ENCODE peak calls at places on chromosome 14, in six cellular contexts. One of them, this sample, is unnamed.

GRCh38 chr14:68548194-68549056 is 244.4 kb downstream of the ZFP36L1 start:
- DNase-seq in osteoblast: peak
- DNase-seq in uterus: peak
- DNase-seq in GM12865: no peak
- DNase-seq in cardiac muscle cell: peak
- DNase-seq in epithelial cell of esophagus: peak
- DNase-seq in this sample: no peak

GRCh38 chr14:103801459-103801858 is 45.9 kb downstream of the PPP1R13B start:
- DNase-seq in epithelial cell of esophagus: peak
- DNase-seq in uterus: no peak
- DNase-seq in GM12865: no peak
- DNase-seq in cardiac muscle cell: peak
- DNase-seq in osteoblast: peak
- DNase-seq in this sample: no peak

GRCh38 chr14:56294125-56294524 is 175.9 kb downstream of the PELI2 start:
- DNase-seq in GM12865: peak
- DNase-seq in cardiac muscle cell: no peak
- DNase-seq in uterus: no peak
- DNase-seq in epithelial cell of esophagus: peak
- DNase-seq in osteoblast: no peak
- DNase-seq in this sample: no peak

GRCh38 chr14:103528158-103528511 is 861 bp upstream of the TRMT61A start:
- DNase-seq in osteoblast: peak
- DNase-seq in GM12865: no peak
- DNase-seq in cardiac muscle cell: peak
- DNase-seq in epithelial cell of esophagus: no peak
- DNase-seq in uterus: no peak
- DNase-seq in this sample: no peak

GRCh38 chr14:100621806-100622205 is 34.6 kb upstream of the BEGAIN start:
- DNase-seq in cardiac muscle cell: no peak
- DNase-seq in GM12865: no peak
- DNase-seq in uterus: no peak
- DNase-seq in osteoblast: no peak
- DNase-seq in epithelial cell of esophagus: no peak
- DNase-seq in this sample: no peak

GRCh38 chr14:106417224-106418049 is 891.1 kb downstream of the TMEM121 start:
- DNase-seq in osteoblast: no peak
- DNase-seq in uterus: no peak
- DNase-seq in epithelial cell of esophagus: no peak
- DNase-seq in GM12865: peak
- DNase-seq in cardiac muscle cell: no peak
- DNase-seq in this sample: peak

GRCh38 chr14:69571879-69572633 is 2.6 kb downstream of the CCDC177 start:
- DNase-seq in epithelial cell of esophagus: peak
- DNase-seq in GM12865: no peak
- DNase-seq in osteoblast: peak
- DNase-seq in uterus: no peak
- DNase-seq in cardiac muscle cell: peak
- DNase-seq in this sample: peak

GRCh38 chr14:32594766-32595165 is 265.7 kb downstream of the AKAP6 start:
- DNase-seq in osteoblast: peak
- DNase-seq in GM12865: no peak
- DNase-seq in epithelial cell of esophagus: no peak
- DNase-seq in cardiac muscle cell: peak
- DNase-seq in uterus: no peak
- DNase-seq in this sample: no peak

GRCh38 chr14:95993768-95994592 is 45.2 kb upstream of the C14orf132 start:
- DNase-seq in epithelial cell of esophagus: peak
- DNase-seq in uterus: peak
- DNase-seq in cardiac muscle cell: peak
- DNase-seq in GM12865: peak
- DNase-seq in osteoblast: peak
- DNase-seq in this sample: no peak

GRCh38 chr14:31159682-31160296 is 47.8 kb downstream of the HECTD1 start:
- DNase-seq in uterus: peak
- DNase-seq in cardiac muscle cell: no peak
- DNase-seq in osteoblast: no peak
- DNase-seq in GM12865: no peak
- DNase-seq in epithelial cell of esophagus: no peak
- DNase-seq in this sample: no peak

GRCh38 chr14:52111583-52111982 is 42.7 kb upstream of the NID2 start:
- DNase-seq in uterus: no peak
- DNase-seq in cardiac muscle cell: peak
- DNase-seq in epithelial cell of esophagus: peak
- DNase-seq in osteoblast: no peak
- DNase-seq in GM12865: no peak
- DNase-seq in this sample: no peak

GRCh38 chr14:104317500-104317805 is 179.1 kb downstream of the KIF26A start:
- DNase-seq in epithelial cell of esophagus: no peak
- DNase-seq in uterus: no peak
- DNase-seq in cardiac muscle cell: no peak
- DNase-seq in GM12865: no peak
- DNase-seq in osteoblast: no peak
- DNase-seq in this sample: no peak

GRCh38 chr14:65791551-65791981 is 379.0 kb downstream of the FUT8 start:
- DNase-seq in epithelial cell of esophagus: no peak
- DNase-seq in osteoblast: peak
- DNase-seq in uterus: no peak
- DNase-seq in GM12865: peak
- DNase-seq in cardiac muscle cell: peak
- DNase-seq in this sample: peak

GRCh38 chr14:31465113-31465512 is 7.8 kb upstream of the DTD2 start:
- DNase-seq in osteoblast: no peak
- DNase-seq in cardiac muscle cell: peak
- DNase-seq in GM12865: no peak
- DNase-seq in uterus: no peak
- DNase-seq in epithelial cell of esophagus: no peak
- DNase-seq in this sample: no peak

GRCh38 chr14:63388766-63389431 is 70.2 kb upstream of the GPHB5 start:
- DNase-seq in uterus: peak
- DNase-seq in osteoblast: peak
- DNase-seq in GM12865: peak
- DNase-seq in cardiac muscle cell: peak
- DNase-seq in epithelial cell of esophagus: peak
- DNase-seq in this sample: peak

GRCh38 chr14:59998575-59998974 is 78.6 kb downstream of the LRRC9 start:
- DNase-seq in osteoblast: no peak
- DNase-seq in epithelial cell of esophagus: peak
- DNase-seq in cardiac muscle cell: no peak
- DNase-seq in uterus: no peak
- DNase-seq in GM12865: no peak
- DNase-seq in this sample: no peak

GRCh38 chr14:90500665-90501370 is 104.0 kb downstream of the CALM1 start:
- DNase-seq in uterus: no peak
- DNase-seq in osteoblast: peak
- DNase-seq in epithelial cell of esophagus: no peak
- DNase-seq in cardiac muscle cell: no peak
- DNase-seq in GM12865: peak
- DNase-seq in this sample: no peak

GRCh38 chr14:53934778-53935414 is 21.7 kb downstream of the BMP4 start:
- DNase-seq in GM12865: no peak
- DNase-seq in osteoblast: no peak
- DNase-seq in cardiac muscle cell: no peak
- DNase-seq in epithelial cell of esophagus: no peak
- DNase-seq in uterus: no peak
- DNase-seq in this sample: no peak

GRCh38 chr14:93788307-93788556 is at the start of gene PRIMA1:
- DNase-seq in cardiac muscle cell: no peak
- DNase-seq in osteoblast: no peak
- DNase-seq in uterus: peak
- DNase-seq in GM12865: no peak
- DNase-seq in epithelial cell of esophagus: no peak
- DNase-seq in this sample: no peak

GRCh38 chr14:77100961-77101360 is 2.9 kb downstream of the CIPC start:
- DNase-seq in GM12865: peak
- DNase-seq in uterus: no peak
- DNase-seq in cardiac muscle cell: no peak
- DNase-seq in epithelial cell of esophagus: no peak
- DNase-seq in osteoblast: no peak
- DNase-seq in this sample: no peak

GRCh38 chr14:64708148-64709004 is 4.2 kb downstream of the PLEKHG3 start:
- DNase-seq in GM12865: no peak
- DNase-seq in uterus: no peak
- DNase-seq in osteoblast: no peak
- DNase-seq in epithelial cell of esophagus: peak
- DNase-seq in cardiac muscle cell: peak
- DNase-seq in this sample: no peak

GRCh38 chr14:99430491-99430890 is 50.2 kb downstream of the SETD3 start:
- DNase-seq in uterus: peak
- DNase-seq in cardiac muscle cell: no peak
- DNase-seq in osteoblast: no peak
- DNase-seq in GM12865: peak
- DNase-seq in epithelial cell of esophagus: peak
- DNase-seq in this sample: no peak
- TF ChIP-seq CTCF in uterus: no peak
- TF ChIP-seq CTCF in cardiac muscle cell: peak
- TF ChIP-seq CTCF in osteoblast: peak
- TF ChIP-seq CTCF in GM12865: peak
- TF ChIP-seq CTCF in epithelial cell of esophagus: peak
- TF ChIP-seq CTCF in this sample: peak

DNA sequence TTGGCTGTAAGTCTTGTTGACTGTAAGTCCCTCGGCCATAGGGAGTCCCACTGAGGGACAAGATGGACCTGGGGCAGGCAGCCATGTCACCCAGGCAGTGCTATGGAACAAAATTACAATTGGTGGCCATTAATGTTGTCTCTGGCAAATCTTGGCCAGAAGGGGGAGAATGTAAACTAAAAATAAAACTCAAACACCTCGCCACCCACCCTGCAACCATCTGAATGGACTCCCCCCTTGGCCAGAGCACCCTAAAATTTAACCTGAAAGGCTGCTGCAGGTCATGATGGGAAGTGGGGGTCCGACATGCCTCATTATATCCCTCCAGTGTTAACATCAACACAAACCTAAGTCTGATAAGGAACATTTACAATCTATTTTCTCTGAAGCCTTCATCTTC is 8.2 kb downstream of the SLC22A17 start:
- DNase-seq in cardiac muscle cell: no peak
- DNase-seq in GM12865: no peak
- DNase-seq in uterus: no peak
- DNase-seq in osteoblast: peak
- DNase-seq in epithelial cell of esophagus: no peak
- DNase-seq in this sample: no peak
- TF ChIP-seq CTCF in cardiac muscle cell: no peak
- TF ChIP-seq CTCF in GM12865: no peak
- TF ChIP-seq CTCF in uterus: no peak
- TF ChIP-seq CTCF in osteoblast: peak
- TF ChIP-seq CTCF in epithelial cell of esophagus: no peak
- TF ChIP-seq CTCF in this sample: peak

DNA sequence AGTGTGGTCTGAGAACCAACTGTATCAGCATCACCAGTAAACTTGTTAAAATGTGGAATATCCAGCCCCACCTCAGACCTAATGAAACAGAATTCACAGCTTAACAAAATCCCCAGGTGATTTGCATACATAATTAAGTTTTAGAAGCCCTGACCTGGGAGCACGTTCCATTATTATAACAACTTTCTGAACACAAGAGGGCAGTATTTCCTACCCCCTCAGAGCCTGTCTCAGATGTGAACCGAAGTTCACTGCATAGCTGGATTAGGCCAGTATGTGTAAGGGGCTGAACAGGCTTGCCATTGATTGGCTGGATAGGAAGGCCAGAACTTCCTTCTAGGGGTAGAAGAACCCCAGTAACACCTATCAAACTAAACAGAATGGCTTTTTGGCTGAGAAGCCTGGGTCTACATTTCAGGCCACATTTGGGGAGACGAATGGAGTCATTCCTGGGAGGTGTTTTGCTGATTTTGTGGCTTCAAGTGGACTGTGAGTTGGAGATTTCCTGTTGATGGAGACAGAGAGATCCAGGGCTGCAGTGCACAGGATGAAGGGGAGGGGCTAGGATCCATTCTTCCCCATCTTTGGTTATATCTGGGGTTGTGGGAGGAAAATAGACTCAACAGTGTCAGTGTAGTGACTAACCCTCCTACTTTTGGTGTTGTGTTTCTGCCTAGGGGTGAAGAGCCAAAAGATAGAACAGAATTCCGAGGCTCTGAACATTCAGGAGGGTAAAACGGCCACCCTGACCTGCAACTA is 94.7 kb upstream of the OR4E1 start:
- DNase-seq in cardiac muscle cell: peak
- DNase-seq in osteoblast: no peak
- DNase-seq in epithelial cell of esophagus: peak
- DNase-seq in GM12865: peak
- DNase-seq in uterus: no peak
- DNase-seq in this sample: no peak
- TF ChIP-seq CTCF in cardiac muscle cell: peak
- TF ChIP-seq CTCF in osteoblast: peak
- TF ChIP-seq CTCF in epithelial cell of esophagus: peak
- TF ChIP-seq CTCF in GM12865: peak
- TF ChIP-seq CTCF in uterus: no peak
- TF ChIP-seq CTCF in this sample: peak

GRCh38 chr14:21103710-21104447 is 3.0 kb downstream of the TMEM253 start:
- DNase-seq in uterus: peak
- DNase-seq in cardiac muscle cell: peak
- DNase-seq in osteoblast: peak
- DNase-seq in GM12865: peak
- DNase-seq in epithelial cell of esophagus: peak
- DNase-seq in this sample: peak
- TF ChIP-seq CTCF in uterus: peak
- TF ChIP-seq CTCF in cardiac muscle cell: peak
- TF ChIP-seq CTCF in osteoblast: peak
- TF ChIP-seq CTCF in GM12865: peak
- TF ChIP-seq CTCF in epithelial cell of esophagus: peak
- TF ChIP-seq CTCF in this sample: no peak

GRCh38 chr14:55136868-55137785 is 8.1 kb downstream of the LGALS3 start:
- DNase-seq in osteoblast: peak
- DNase-seq in uterus: peak
- DNase-seq in cardiac muscle cell: peak
- DNase-seq in epithelial cell of esophagus: no peak
- DNase-seq in GM12865: no peak
- DNase-seq in this sample: no peak

GRCh38 chr14:55131782-55132181 is 2.7 kb downstream of the LGALS3 start:
- DNase-seq in cardiac muscle cell: peak
- DNase-seq in uterus: no peak
- DNase-seq in epithelial cell of esophagus: no peak
- DNase-seq in osteoblast: no peak
- DNase-seq in GM12865: peak
- DNase-seq in this sample: no peak

GRCh38 chr14:55136241-55136640 is 7.2 kb downstream of the LGALS3 start:
- DNase-seq in GM12865: no peak
- DNase-seq in osteoblast: peak
- DNase-seq in uterus: no peak
- DNase-seq in cardiac muscle cell: peak
- DNase-seq in epithelial cell of esophagus: peak
- DNase-seq in this sample: no peak

GRCh38 chr14:55130194-55130550 is 1.1 kb downstream of the LGALS3 start:
- DNase-seq in osteoblast: peak
- DNase-seq in cardiac muscle cell: peak
- DNase-seq in epithelial cell of esophagus: peak
- DNase-seq in uterus: peak
- DNase-seq in GM12865: no peak
- DNase-seq in this sample: no peak

DNA sequence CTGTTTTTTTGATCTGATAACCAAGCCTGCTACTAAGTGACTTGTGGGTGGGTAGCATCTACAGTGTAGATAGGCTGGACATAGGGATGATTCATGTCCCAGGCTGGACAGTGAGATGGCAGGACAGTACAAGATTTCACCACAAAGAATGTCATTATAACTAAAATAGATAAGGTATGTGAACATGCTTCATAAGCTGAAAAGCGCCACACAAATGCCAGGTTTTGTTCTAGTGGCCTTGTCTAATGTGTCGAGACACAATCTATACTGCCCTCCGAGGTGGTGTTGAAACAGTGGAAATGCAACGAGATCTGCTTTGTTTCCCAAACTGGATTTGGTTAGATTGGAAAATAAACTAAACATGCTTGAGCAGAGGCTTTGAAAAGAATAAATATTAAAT is 4.4 kb downstream of the LGALS3 start:
- DNase-seq in uterus: no peak
- DNase-seq in GM12865: no peak
- DNase-seq in osteoblast: peak
- DNase-seq in cardiac muscle cell: peak
- DNase-seq in epithelial cell of esophagus: peak
- DNase-seq in this sample: no peak
- TF ChIP-seq CTCF in uterus: peak
- TF ChIP-seq CTCF in GM12865: no peak
- TF ChIP-seq CTCF in osteoblast: peak
- TF ChIP-seq CTCF in cardiac muscle cell: peak
- TF ChIP-seq CTCF in epithelial cell of esophagus: peak
- TF ChIP-seq CTCF in this sample: no peak

This sample was measured in GM06990.